ENCODE peak calls at places on chromosomes 16 and 17, in seven cellular contexts. One of them, this sample, is unnamed. For H3K27me3, the result is how much of the 10 kb centered on the place peaks cover.

GRCh38 chr16:67228905-67229304 is 2.0 kb downstream of the TMEM208 start:
- DNase-seq in fibroblast of lung: no peak
- DNase-seq in AG04450: no peak
- DNase-seq in lung: no peak
- DNase-seq in left ventricle myocardium inferior: no peak
- DNase-seq in PC-3: no peak
- DNase-seq in cardiac muscle cell: no peak
- DNase-seq in this sample: no peak

GRCh38 chr16:75193730-75194444 is 13.1 kb downstream of the CTRB2 start:
- DNase-seq in fibroblast of lung: no peak
- DNase-seq in AG04450: no peak
- DNase-seq in lung: no peak
- DNase-seq in left ventricle myocardium inferior: no peak
- DNase-seq in PC-3: no peak
- DNase-seq in cardiac muscle cell: no peak
- DNase-seq in this sample: no peak

GRCh38 chr17:77322534-77323412 is 182.0 kb downstream of the SEC14L1 start:
- DNase-seq in fibroblast of lung: peak
- DNase-seq in AG04450: peak
- DNase-seq in lung: peak
- DNase-seq in left ventricle myocardium inferior: peak
- DNase-seq in PC-3: peak
- DNase-seq in cardiac muscle cell: peak
- DNase-seq in this sample: peak

GRCh38 chr17:31695456-31696090 is 163.5 kb downstream of the COPRS start:
- DNase-seq in fibroblast of lung: peak
- DNase-seq in AG04450: no peak
- DNase-seq in lung: no peak
- DNase-seq in left ventricle myocardium inferior: no peak
- DNase-seq in PC-3: no peak
- DNase-seq in cardiac muscle cell: peak
- DNase-seq in this sample: no peak

GRCh38 chr17:77441130-77441920 is 300.6 kb downstream of the SEC14L1 start:
- DNase-seq in fibroblast of lung: no peak
- DNase-seq in AG04450: no peak
- DNase-seq in lung: no peak
- DNase-seq in left ventricle myocardium inferior: no peak
- DNase-seq in PC-3: no peak
- DNase-seq in cardiac muscle cell: peak
- DNase-seq in this sample: no peak

GRCh38 chr17:73546770-73547345 is 97.4 kb downstream of the SDK2 start:
- DNase-seq in fibroblast of lung: no peak
- DNase-seq in AG04450: no peak
- DNase-seq in lung: peak
- DNase-seq in left ventricle myocardium inferior: no peak
- DNase-seq in PC-3: peak
- DNase-seq in cardiac muscle cell: peak
- DNase-seq in this sample: no peak

GRCh38 chr17:81437221-81437651 is 42.0 kb downstream of the BAHCC1 start:
- DNase-seq in fibroblast of lung: no peak
- DNase-seq in AG04450: no peak
- DNase-seq in lung: no peak
- DNase-seq in left ventricle myocardium inferior: no peak
- DNase-seq in PC-3: no peak
- DNase-seq in cardiac muscle cell: no peak
- DNase-seq in this sample: no peak

GRCh38 chr16:82655315-82655714 is 28.5 kb downstream of the CDH13 start:
- DNase-seq in fibroblast of lung: peak
- DNase-seq in AG04450: peak
- DNase-seq in lung: no peak
- DNase-seq in left ventricle myocardium inferior: no peak
- DNase-seq in PC-3: no peak
- DNase-seq in cardiac muscle cell: peak
- DNase-seq in this sample: no peak

GRCh38 chr16:68401871-68402747 is 46.2 kb downstream of the SMPD3 start:
- DNase-seq in fibroblast of lung: peak
- DNase-seq in AG04450: no peak
- DNase-seq in lung: no peak
- DNase-seq in left ventricle myocardium inferior: no peak
- DNase-seq in PC-3: peak
- DNase-seq in cardiac muscle cell: peak
- DNase-seq in this sample: no peak

GRCh38 chr16:71441348-71441781 is 489 bp downstream of the TLE7 start:
- DNase-seq in fibroblast of lung: no peak
- DNase-seq in AG04450: no peak
- DNase-seq in lung: no peak
- DNase-seq in left ventricle myocardium inferior: no peak
- DNase-seq in PC-3: no peak
- DNase-seq in cardiac muscle cell: peak
- DNase-seq in this sample: no peak

GRCh38 chr16:67431077-67431804 is at the start of gene HSD11B2:
- DNase-seq in fibroblast of lung: peak
- DNase-seq in AG04450: no peak
- DNase-seq in lung: peak
- DNase-seq in left ventricle myocardium inferior: peak
- DNase-seq in PC-3: peak
- DNase-seq in cardiac muscle cell: peak
- DNase-seq in this sample: peak

GRCh38 chr17:38579934-38580333 is 25.8 kb downstream of the SRCIN1 start:
- DNase-seq in fibroblast of lung: peak
- DNase-seq in AG04450: no peak
- DNase-seq in lung: no peak
- DNase-seq in left ventricle myocardium inferior: no peak
- DNase-seq in PC-3: peak
- DNase-seq in cardiac muscle cell: peak
- DNase-seq in this sample: no peak

GRCh38 chr17:17225901-17226300 is 11.1 kb downstream of the FLCN start:
- DNase-seq in fibroblast of lung: no peak
- DNase-seq in AG04450: no peak
- DNase-seq in lung: no peak
- DNase-seq in left ventricle myocardium inferior: no peak
- DNase-seq in PC-3: no peak
- DNase-seq in cardiac muscle cell: no peak
- DNase-seq in this sample: no peak

GRCh38 chr17:3659541-3660111 is 8.8 kb downstream of the TAX1BP3 start:
- DNase-seq in fibroblast of lung: peak
- DNase-seq in AG04450: peak
- DNase-seq in lung: peak
- DNase-seq in left ventricle myocardium inferior: peak
- DNase-seq in PC-3: peak
- DNase-seq in cardiac muscle cell: peak
- DNase-seq in this sample: peak

GRCh38 chr16:85201566-85201965 is 89.3 kb upstream of the CIBAR2 start:
- DNase-seq in fibroblast of lung: peak
- DNase-seq in AG04450: no peak
- DNase-seq in lung: no peak
- DNase-seq in left ventricle myocardium inferior: no peak
- DNase-seq in PC-3: no peak
- DNase-seq in cardiac muscle cell: no peak
- DNase-seq in this sample: no peak

GRCh38 chr17:4340914-4341615 is 25.4 kb downstream of the UBE2G1 start:
- DNase-seq in fibroblast of lung: peak
- DNase-seq in AG04450: no peak
- DNase-seq in lung: no peak
- DNase-seq in left ventricle myocardium inferior: no peak
- DNase-seq in PC-3: no peak
- DNase-seq in cardiac muscle cell: no peak
- DNase-seq in this sample: no peak

GRCh38 chr16:30353438-30354129 is 1.5 kb downstream of the CD2BP2 start:
- DNase-seq in fibroblast of lung: no peak
- DNase-seq in AG04450: no peak
- DNase-seq in lung: no peak
- DNase-seq in left ventricle myocardium inferior: no peak
- DNase-seq in PC-3: no peak
- DNase-seq in cardiac muscle cell: no peak
- DNase-seq in this sample: no peak
- H3K4me3 ChIP-seq in fibroblast of lung: peak
- H3K4me3 ChIP-seq in AG04450: peak
- H3K4me3 ChIP-seq in lung: no peak
- H3K4me3 ChIP-seq in left ventricle myocardium inferior: peak
- H3K4me3 ChIP-seq in PC-3: peak
- H3K4me3 ChIP-seq in cardiac muscle cell: no peak
- H3K4me3 ChIP-seq in this sample: no peak

DNA sequence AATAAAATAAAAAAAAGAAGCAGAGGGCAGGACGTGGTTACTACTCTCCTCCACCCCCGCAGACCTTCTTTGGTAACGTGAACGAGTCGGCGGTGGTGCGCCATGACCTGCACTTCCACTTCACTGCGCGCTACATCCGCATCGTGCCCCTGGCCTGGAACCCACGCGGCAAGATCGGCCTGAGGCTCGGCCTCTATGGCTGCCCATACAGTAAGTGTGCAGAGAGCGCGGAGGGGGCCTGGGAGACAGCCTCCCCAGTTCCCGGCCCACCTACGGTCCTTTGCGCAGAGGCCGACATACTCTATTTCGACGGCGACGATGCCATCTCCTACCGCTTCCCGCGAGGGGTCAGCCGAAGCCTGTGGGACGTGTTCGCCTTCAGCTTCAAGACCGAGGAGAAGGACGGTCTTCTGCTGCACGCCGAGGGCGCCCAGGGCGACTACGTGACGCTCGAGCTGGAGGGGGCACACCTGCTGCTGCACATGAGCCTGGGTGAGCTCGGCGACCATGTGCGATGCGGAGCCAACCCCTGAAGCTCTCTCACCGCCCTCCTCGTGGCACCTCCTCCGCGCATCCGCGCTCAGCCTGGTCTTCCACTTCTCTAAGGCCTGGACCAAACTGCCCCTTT is 2.7 kb downstream of the CNTNAP1 start:
- DNase-seq in fibroblast of lung: no peak
- DNase-seq in AG04450: no peak
- DNase-seq in lung: no peak
- DNase-seq in left ventricle myocardium inferior: no peak
- DNase-seq in PC-3: no peak
- DNase-seq in cardiac muscle cell: no peak
- DNase-seq in this sample: no peak
- TF ChIP-seq CTCF in fibroblast of lung: no peak
- TF ChIP-seq CTCF in AG04450: no peak
- TF ChIP-seq CTCF in lung: no peak
- TF ChIP-seq CTCF in left ventricle myocardium inferior: no peak
- TF ChIP-seq CTCF in PC-3: no peak
- TF ChIP-seq CTCF in cardiac muscle cell: no peak
- TF ChIP-seq CTCF in this sample: no peak

GRCh38 chr17:47719411-47720152 is 13.5 kb upstream of the TBX21 start:
- DNase-seq in fibroblast of lung: peak
- DNase-seq in AG04450: peak
- DNase-seq in lung: no peak
- DNase-seq in left ventricle myocardium inferior: no peak
- DNase-seq in PC-3: peak
- DNase-seq in cardiac muscle cell: peak
- DNase-seq in this sample: no peak

GRCh38 chr17:47718634-47719405 is 14.2 kb upstream of the TBX21 start:
- DNase-seq in fibroblast of lung: no peak
- DNase-seq in AG04450: no peak
- DNase-seq in lung: no peak
- DNase-seq in left ventricle myocardium inferior: no peak
- DNase-seq in PC-3: no peak
- DNase-seq in cardiac muscle cell: no peak
- DNase-seq in this sample: no peak

GRCh38 chr17:47720196-47720595 is 12.8 kb upstream of the TBX21 start:
- DNase-seq in fibroblast of lung: no peak
- DNase-seq in AG04450: no peak
- DNase-seq in lung: no peak
- DNase-seq in left ventricle myocardium inferior: no peak
- DNase-seq in PC-3: no peak
- DNase-seq in cardiac muscle cell: no peak
- DNase-seq in this sample: no peak

GRCh38 chr17:47721725-47722124 is 11.3 kb upstream of the TBX21 start:
- DNase-seq in fibroblast of lung: no peak
- DNase-seq in AG04450: no peak
- DNase-seq in lung: no peak
- DNase-seq in left ventricle myocardium inferior: no peak
- DNase-seq in PC-3: no peak
- DNase-seq in cardiac muscle cell: no peak
- DNase-seq in this sample: no peak

DNA sequence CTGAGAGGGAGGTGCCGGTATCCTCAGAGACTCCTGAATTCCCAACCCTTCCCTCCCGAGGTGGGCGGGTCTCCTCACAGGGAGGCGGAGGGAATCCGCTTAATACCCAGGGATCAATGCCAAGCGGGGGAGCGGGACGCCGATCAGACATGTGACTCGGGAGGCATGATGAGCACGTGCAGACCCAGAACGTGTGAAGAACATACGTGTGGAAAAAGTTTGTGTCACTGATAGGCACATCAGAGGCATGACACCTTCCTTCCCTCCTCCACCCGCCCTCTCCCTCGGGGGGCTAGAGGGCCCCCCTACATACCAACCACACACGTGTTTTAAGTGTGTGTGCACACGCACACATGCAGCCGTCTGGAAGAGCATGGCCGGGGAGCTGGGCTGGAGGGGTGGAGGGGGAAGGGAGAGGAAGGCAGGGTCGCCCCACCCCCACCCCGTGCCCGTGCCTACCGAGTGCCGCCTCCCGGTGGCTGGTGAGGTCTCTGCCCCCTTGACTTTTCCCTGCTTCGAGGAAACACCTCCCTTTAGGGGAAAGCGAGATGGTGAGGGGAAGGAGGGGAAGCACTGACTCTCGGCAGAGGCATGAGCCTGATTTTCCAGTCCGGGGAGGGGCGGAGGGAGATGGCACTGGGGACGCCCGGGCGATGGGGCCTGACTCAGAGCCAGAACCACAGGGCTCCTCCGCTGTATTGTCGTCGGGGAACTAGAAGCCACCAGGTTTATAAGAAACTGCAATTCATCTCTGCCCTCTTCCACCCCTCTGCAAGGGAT is 12.1 kb upstream of the TBX21 start:
- DNase-seq in fibroblast of lung: peak
- DNase-seq in AG04450: no peak
- DNase-seq in lung: no peak
- DNase-seq in left ventricle myocardium inferior: no peak
- DNase-seq in PC-3: peak
- DNase-seq in cardiac muscle cell: peak
- DNase-seq in this sample: no peak
- H3K27me3 ChIP-seq in fibroblast of lung: under half
- H3K27me3 ChIP-seq in AG04450: half or more
- H3K27me3 ChIP-seq in lung: under half
- H3K27me3 ChIP-seq in left ventricle myocardium inferior: half or more
- H3K27me3 ChIP-seq in PC-3: under half
- H3K27me3 ChIP-seq in cardiac muscle cell: under half
- H3K27me3 ChIP-seq in this sample: under half

GRCh38 chr17:75260679-75261335 is 599 bp downstream of the GGA3 start:
- DNase-seq in fibroblast of lung: no peak
- DNase-seq in AG04450: no peak
- DNase-seq in lung: no peak
- DNase-seq in left ventricle myocardium inferior: no peak
- DNase-seq in PC-3: peak
- DNase-seq in cardiac muscle cell: peak
- DNase-seq in this sample: no peak

GRCh38 chr17:75265614-75266314 is 4.1 kb downstream of the MRPS7 start:
- DNase-seq in fibroblast of lung: no peak
- DNase-seq in AG04450: no peak
- DNase-seq in lung: no peak
- DNase-seq in left ventricle myocardium inferior: no peak
- DNase-seq in PC-3: no peak
- DNase-seq in cardiac muscle cell: no peak
- DNase-seq in this sample: no peak

GRCh38 chr17:75262112-75262606 is 480 bp downstream of the MRPS7 start:
- DNase-seq in fibroblast of lung: peak
- DNase-seq in AG04450: no peak
- DNase-seq in lung: no peak
- DNase-seq in left ventricle myocardium inferior: no peak
- DNase-seq in PC-3: peak
- DNase-seq in cardiac muscle cell: no peak
- DNase-seq in this sample: no peak

GRCh38 chr17:75261336-75262111 is at the start of the genes GGA3 and MRPS7:
- DNase-seq in fibroblast of lung: peak
- DNase-seq in AG04450: peak
- DNase-seq in lung: peak
- DNase-seq in left ventricle myocardium inferior: peak
- DNase-seq in PC-3: peak
- DNase-seq in cardiac muscle cell: peak
- DNase-seq in this sample: peak

GRCh38 chr17:75263051-75263450 is 1.4 kb downstream of the MRPS7 start:
- DNase-seq in fibroblast of lung: no peak
- DNase-seq in AG04450: no peak
- DNase-seq in lung: no peak
- DNase-seq in left ventricle myocardium inferior: no peak
- DNase-seq in PC-3: no peak
- DNase-seq in cardiac muscle cell: no peak
- DNase-seq in this sample: no peak
- H3K4me3 ChIP-seq in fibroblast of lung: no peak
- H3K4me3 ChIP-seq in AG04450: peak
- H3K4me3 ChIP-seq in lung: no peak
- H3K4me3 ChIP-seq in left ventricle myocardium inferior: peak
- H3K4me3 ChIP-seq in PC-3: peak
- H3K4me3 ChIP-seq in cardiac muscle cell: peak
- H3K4me3 ChIP-seq in this sample: no peak

This sample was measured in ovary.